ENCODE peak calls at places on chromosomes 2 and 18, in nine cellular contexts. Z, E, C, L, G, X, J, M and S are unnamed samples.

GRCh38 chr2:29480423-29480822 is 365.2 kb downstream of the CLIP4 start:
- DNase-seq in Z (no peak), L (no peak), X (no peak), C (peak), M (no peak), G (no peak), E (no peak), J (no peak), S (peak)

GRCh38 chr2:136376798-136377211 is 258.9 kb upstream of the CXCR4 start:
- DNase-seq in L (no peak), J (no peak), E (no peak), Z (no peak), M (no peak), C (no peak), X (no peak), G (no peak), S (no peak)

GRCh38 chr2:20317690-20318089 is 33.0 kb downstream of the PUM2 start:
- DNase-seq in C (no peak), G (no peak), Z (no peak), M (no peak), X (no peak), J (no peak), E (no peak), L (no peak), S (no peak)

GRCh38 chr2:80815259-80815658 is 510.7 kb upstream of the LRRTM1 start:
- DNase-seq in Z (no peak), M (no peak), L (no peak), E (no peak), G (no peak), X (no peak), J (no peak), C (no peak), S (no peak)

GRCh38 chr2:240711296-240711695 is 19.6 kb downstream of the AQP12A start:
- DNase-seq in J (no peak), L (no peak), G (no peak), X (no peak), C (no peak), Z (no peak), E (no peak), M (no peak), S (no peak)

GRCh38 chr2:79025421-79025820 is at the start of gene REG3G:
- DNase-seq in L (no peak), G (no peak), J (no peak), M (no peak), E (no peak), X (no peak), C (no peak), Z (no peak), S (no peak)

GRCh38 chr2:137420744-137421143 is 543.5 kb upstream of the HNMT start:
- DNase-seq in C (no peak), J (peak), E (no peak), X (no peak), Z (no peak), G (no peak), L (no peak), M (no peak), S (no peak)

GRCh38 chr18:49899647-49900330 is 86.5 kb upstream of the ACAA2 start:
- DNase-seq in M (peak), J (peak), Z (no peak), E (no peak), L (no peak), X (no peak), G (no peak), C (no peak), S (no peak)

GRCh38 chr2:196170681-196171247 is 614 bp downstream of the STK17B start:
- DNase-seq in X (no peak), C (peak), M (no peak), Z (no peak), G (no peak), J (peak), L (no peak), E (peak), S (no peak)

GRCh38 chr2:24107336-24107735 is 15.8 kb downstream of the PFN4 start:
- DNase-seq in C (no peak), Z (no peak), J (no peak), M (no peak), G (no peak), E (no peak), X (no peak), L (no peak), S (no peak)

GRCh38 chr18:62505669-62506494 is 16.9 kb upstream of the ZCCHC2 start:
- DNase-seq in M (no peak), L (peak), C (no peak), Z (no peak), X (no peak), E (no peak), J (no peak), G (no peak), S (peak)

GRCh38 chr2:240603081-240603835 is 16.7 kb downstream of the CAPN10 start:
- DNase-seq in Z (no peak), J (no peak), M (no peak), L (no peak), C (peak), G (no peak), E (no peak), X (peak), S (no peak)

GRCh38 chr2:174675615-174676014 is 78.0 kb upstream of the WIPF1 start:
- DNase-seq in G (no peak), C (no peak), Z (no peak), J (no peak), L (no peak), X (no peak), M (no peak), E (no peak), S (no peak)

GRCh38 chr2:96386470-96386869 is 50.9 kb downstream of the NCAPH start:
- DNase-seq in X (no peak), L (no peak), M (no peak), G (no peak), C (no peak), E (no peak), J (no peak), Z (no peak), S (no peak)

GRCh38 chr2:10310489-10310888 is 7.8 kb downstream of the HPCAL1 start:
- DNase-seq in X (no peak), J (no peak), C (no peak), Z (no peak), M (no peak), L (no peak), E (no peak), G (no peak), S (no peak)

GRCh38 chr18:48166971-48167370 is 236.5 kb upstream of the SMAD2 start:
- DNase-seq in L (no peak), X (peak), C (peak), Z (no peak), J (no peak), E (no peak), G (no peak), M (no peak), S (no peak)

GRCh38 chr2:7292154-7292553 is 374.9 kb downstream of the RNF144A start:
- DNase-seq in X (no peak), G (no peak), L (no peak), Z (no peak), M (no peak), J (no peak), C (no peak), E (no peak), S (no peak)

GRCh38 chr2:216445489-216445888 is 33.2 kb downstream of the SMARCAL1 start:
- DNase-seq in X (no peak), M (no peak), E (no peak), L (no peak), J (no peak), C (no peak), Z (no peak), G (no peak), S (no peak)

GRCh38 chr2:15842771-15843666 is 97.3 kb upstream of the MYCN start:
- DNase-seq in G (no peak), M (no peak), L (no peak), C (no peak), E (peak), Z (no peak), J (no peak), X (no peak), S (no peak)

GRCh38 chr2:235170016-235170415 is 218.2 kb downstream of the SH3BP4 start:
- DNase-seq in E (peak), J (no peak), L (no peak), G (no peak), C (no peak), Z (peak), X (no peak), M (no peak), S (no peak)

GRCh38 chr18:13889661-13890060 is 25.7 kb downstream of the MC2R start:
- DNase-seq in L (no peak), J (no peak), X (no peak), G (no peak), M (no peak), Z (no peak), C (no peak), E (no peak), S (no peak)

GRCh38 chr2:85516649-85517389 is 22.1 kb upstream of the MAT2A start:
- DNase-seq in C (peak), M (no peak), E (peak), G (no peak), J (no peak), X (no peak), Z (no peak), L (no peak), S (no peak)

GRCh38 chr18:3794537-3795348 is 344.8 kb downstream of the TGIF1 start:
- DNase-seq in M (no peak), L (no peak), C (no peak), G (no peak), X (no peak), E (peak), J (no peak), Z (no peak), S (no peak)

GRCh38 chr18:5180254-5180653 is 16.8 kb downstream of the AKAIN1 start:
- DNase-seq in C (no peak), G (no peak), M (no peak), E (no peak), L (no peak), Z (no peak), J (no peak), X (no peak), S (no peak)

GRCh38 chr2:60493804-60494392 is 59.6 kb downstream of the BCL11A start:
- DNase-seq in M (no peak), G (no peak), L (no peak), X (no peak), C (no peak), E (peak), Z (no peak), J (no peak), S (no peak)

GRCh38 chr2:86392873-86393272 is 48.3 kb upstream of the KDM3A start:
- DNase-seq in X (no peak), C (no peak), E (no peak), L (no peak), Z (no peak), J (no peak), M (no peak), G (no peak), S (no peak)

GRCh38 chr2:132593171-132593570 is 76.8 kb downstream of the LYPD1 start:
- DNase-seq in M (no peak), X (no peak), L (no peak), Z (no peak), J (no peak), C (no peak), E (no peak), G (no peak), S (no peak)

GRCh38 chr18:2641638-2642037 is 13.9 kb upstream of the SMCHD1 start:
- DNase-seq in Z (no peak), J (no peak), L (no peak), M (no peak), E (no peak), G (peak), X (no peak), C (no peak), S (peak)

GRCh38 chr18:22335644-22336275 is 82.0 kb downstream of the CTAGE1 start:
- DNase-seq in E (peak), C (peak), L (no peak), J (peak), M (no peak), X (no peak), Z (no peak), G (no peak), S (no peak)

GRCh38 chr2:25306767-25307368 is 34.9 kb downstream of the DNMT3A start:
- DNase-seq in J (no peak), X (no peak), C (no peak), G (no peak), E (peak), M (no peak), L (no peak), Z (no peak), S (no peak)

GRCh38 chr2:215355801-215356200 is 43.9 kb downstream of the ATIC start:
- DNase-seq in Z (no peak), L (no peak), X (no peak), G (no peak), M (no peak), C (no peak), J (no peak), E (peak), S (no peak)

GRCh38 chr2:107811982-107812381 is 14.7 kb upstream of the RGPD4 start:
- DNase-seq in M (no peak), C (no peak), J (no peak), G (no peak), X (no peak), E (no peak), Z (no peak), L (no peak), S (no peak)

GRCh38 chr2:215439404-215439803 is 3.5 kb upstream of the FN1 start:
- DNase-seq in X (no peak), J (no peak), M (no peak), Z (no peak), L (no peak), C (no peak), G (no peak), E (peak), S (no peak)

GRCh38 chr18:36501100-36501499 is 203.6 kb downstream of the FHOD3 start:
- DNase-seq in E (no peak), G (no peak), L (no peak), M (no peak), X (no peak), C (no peak), Z (no peak), J (no peak), S (no peak)

GRCh38 chr2:46471-47345 is at the start of gene FAM110C:
- DNase-seq in M (peak), G (no peak), L (peak), X (peak), Z (no peak), C (peak), E (peak), J (peak), S (peak)